ENCODE peak calls at places on chromosomes 1 and 21, in eight cellular contexts. A, Y, G, X, T, C, B and K are unnamed samples. For H3K36me3 and H3K4me1, the result is how much of the 10 kb centered on the place peaks cover.

GRCh38 chr1:11383553-11384169 is 95.3 kb upstream of the DISP3 start:
- DNase-seq in T (no peak), C (no peak), A (no peak), B (no peak), X (no peak), Y (no peak), G (no peak), K (no peak)

GRCh38 chr1:37047487-37047886 is 13.2 kb upstream of the GRIK3 start:
- DNase-seq in G (no peak), A (no peak), X (no peak), T (no peak), B (no peak), C (no peak), Y (no peak), K (no peak)

GRCh38 chr1:192545781-192546521 is 29.6 kb upstream of the RGS1 start:
- DNase-seq in T (no peak), X (no peak), G (no peak), Y (peak), B (no peak), A (no peak), C (no peak), K (no peak)

GRCh38 chr1:167650266-167651160 is 20.5 kb downstream of the RCSD1 start:
- DNase-seq in B (peak), G (peak), C (no peak), A (no peak), T (no peak), Y (peak), X (no peak), K (no peak)

GRCh38 chr1:42484382-42484781 is 21.3 kb downstream of the CCDC30 start:
- DNase-seq in G (no peak), X (no peak), B (no peak), Y (no peak), A (no peak), T (no peak), C (no peak), K (no peak)

GRCh38 chr1:241677171-241677570 is 25.1 kb downstream of the WDR64 start:
- DNase-seq in C (no peak), Y (peak), G (no peak), T (no peak), B (peak), A (no peak), X (no peak), K (no peak)

GRCh38 chr1:208169081-208169879 is 74.9 kb downstream of the PLXNA2 start:
- DNase-seq in B (no peak), Y (no peak), T (no peak), A (no peak), C (no peak), G (no peak), X (no peak), K (no peak)

GRCh38 chr1:53657256-53657805 is 81.6 kb downstream of the GLIS1 start:
- DNase-seq in T (no peak), G (no peak), X (no peak), B (no peak), C (no peak), A (no peak), Y (no peak), K (no peak)

GRCh38 chr1:234613128-234613875 is 3.3 kb upstream of the IRF2BP2 start:
- DNase-seq in G (no peak), C (no peak), Y (peak), B (no peak), T (no peak), X (peak), A (no peak), K (no peak)

GRCh38 chr1:67439277-67440029 is 9.3 kb upstream of the SERBP1 start:
- DNase-seq in B (no peak), T (no peak), X (no peak), A (no peak), C (no peak), G (no peak), Y (no peak), K (no peak)

GRCh38 chr1:54170961-54171460 is 18.2 kb upstream of the CDCP2 start:
- DNase-seq in C (no peak), B (no peak), G (no peak), Y (no peak), A (no peak), T (no peak), X (no peak), K (no peak)

GRCh38 chr1:173527151-173527826 is 50.2 kb downstream of the PRDX6 start:
- DNase-seq in X (no peak), A (no peak), G (peak), B (peak), C (no peak), Y (no peak), T (peak), K (no peak)

GRCh38 chr1:229272164-229273158 is 1.6 kb downstream of the RAB4A start:
- DNase-seq in C (no peak), Y (no peak), X (no peak), T (no peak), A (no peak), G (no peak), B (no peak), K (no peak)

GRCh38 chr1:235331391-235331790 is 3.0 kb downstream of the GGPS1 start:
- DNase-seq in B (no peak), C (no peak), A (no peak), G (no peak), Y (no peak), T (no peak), X (no peak), K (no peak)

GRCh38 chr1:51729156-51729823 is 112.4 kb downstream of the OSBPL9 start:
- DNase-seq in B (peak), Y (peak), X (peak), A (peak), T (peak), C (peak), G (peak), K (peak)

GRCh38 chr1:67468066-67468718 is 38.0 kb upstream of the SERBP1 start:
- DNase-seq in C (no peak), Y (no peak), B (no peak), G (no peak), X (no peak), A (no peak), T (no peak), K (peak)

GRCh38 chr1:184533049-184533448 is 146.2 kb downstream of the C1orf21 start:
- DNase-seq in B (no peak), X (no peak), A (no peak), C (no peak), Y (no peak), T (no peak), G (no peak), K (no peak)

GRCh38 chr1:100051893-100052292 is 80.8 kb downstream of the SASS6 start:
- DNase-seq in C (no peak), A (no peak), G (no peak), B (no peak), T (no peak), Y (no peak), X (no peak), K (no peak)

GRCh38 chr1:109582021-109582420 is 33.6 kb downstream of the GNAI3 start:
- DNase-seq in X (no peak), C (no peak), Y (no peak), G (no peak), B (no peak), T (no peak), A (no peak), K (no peak)

GRCh38 chr1:22207605-22208264 is 64.8 kb upstream of the WNT4 start:
- DNase-seq in Y (no peak), B (no peak), A (no peak), C (no peak), G (no peak), X (no peak), T (no peak), K (peak)

GRCh38 chr1:9022773-9023172 is 3.5 kb downstream of the SLC2A7 start:
- DNase-seq in G (no peak), Y (no peak), A (no peak), X (no peak), C (no peak), T (no peak), B (no peak), K (no peak)

GRCh38 chr1:218025454-218025853 is 259.6 kb upstream of the RRP15 start:
- DNase-seq in A (no peak), B (no peak), X (no peak), G (no peak), Y (no peak), T (no peak), C (no peak), K (no peak)

GRCh38 chr1:60571811-60572210 is 498.2 kb upstream of the C1orf87 start:
- DNase-seq in T (no peak), X (no peak), B (no peak), Y (no peak), G (no peak), C (no peak), A (no peak), K (no peak)

GRCh38 chr1:98502937-98503336 is 158.6 kb upstream of the SNX7 start:
- DNase-seq in B (no peak), Y (no peak), T (no peak), C (no peak), G (no peak), X (no peak), A (no peak), K (no peak)

GRCh38 chr21:42461881-42462877 is 33.8 kb downstream of the RSPH1 start:
- DNase-seq in G (no peak), Y (peak), T (peak), C (no peak), X (peak), A (no peak), B (no peak), K (no peak)

GRCh38 chr1:16631248-16632043 is 18.1 kb upstream of the NBPF1 start:
- DNase-seq in T (peak), B (no peak), Y (no peak), A (peak), G (no peak), X (peak), C (peak), K (peak)

GRCh38 chr1:16625497-16626408 is 12.4 kb upstream of the NBPF1 start:
- DNase-seq in X (peak), Y (no peak), C (peak), B (no peak), A (peak), G (no peak), T (peak), K (no peak)

GRCh38 chr1:16628361-16629111 is 15.2 kb upstream of the NBPF1 start:
- DNase-seq in C (peak), Y (no peak), A (peak), X (peak), B (no peak), G (no peak), T (peak), K (peak)

DNA sequence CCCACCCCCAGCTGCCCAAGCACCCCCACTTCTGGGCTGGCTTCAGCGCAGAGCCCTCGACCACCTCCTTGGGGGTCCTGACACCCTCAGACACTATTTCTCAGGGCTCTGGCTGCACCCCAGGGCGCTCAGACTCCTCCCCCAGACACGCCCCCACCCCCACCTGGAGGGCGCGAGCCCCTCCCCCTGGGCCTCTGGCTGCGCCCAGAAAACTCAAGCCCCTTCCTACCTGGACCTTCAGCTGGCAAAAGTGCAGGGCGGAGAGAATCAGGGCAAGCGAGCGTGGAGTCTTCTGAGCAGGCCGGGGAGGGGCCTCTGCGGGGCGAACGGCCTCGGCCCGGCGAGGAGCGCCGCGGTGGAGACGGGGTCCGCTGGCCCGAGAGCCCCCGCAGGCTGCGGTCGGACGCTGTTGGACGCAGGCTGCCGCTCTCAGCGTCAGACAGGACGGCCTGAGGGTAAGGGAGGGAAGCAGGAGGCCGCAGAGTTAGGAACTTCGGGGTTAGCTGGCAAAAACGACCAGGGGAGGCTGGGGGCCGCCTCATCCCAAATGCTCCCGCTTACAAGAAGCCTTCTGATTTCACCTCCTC is 17.4 kb upstream of the NBPF1 start:
- DNase-seq in B (no peak), Y (no peak), C (peak), X (peak), G (no peak), T (peak), A (peak), K (peak)
- H3K36me3 ChIP-seq in B (under half), Y (half or more), C (under half), X (under half), G (under half), T (half or more), A (under half), K (under half)

DNA sequence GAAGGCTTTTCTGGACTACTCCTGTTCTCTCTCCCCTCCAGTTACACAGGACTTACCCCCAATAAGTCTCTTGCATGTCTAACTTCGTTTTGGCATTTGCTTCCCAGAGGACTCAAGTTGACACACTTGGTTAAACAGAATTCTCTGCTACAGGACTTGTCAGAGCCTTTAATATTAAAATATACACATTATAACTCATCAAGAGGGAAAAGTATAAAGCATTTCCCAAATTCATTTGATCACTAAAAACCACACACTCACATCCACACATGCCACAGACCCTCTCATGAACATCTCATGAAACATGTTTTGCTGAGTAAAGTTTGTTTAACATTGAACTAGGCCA is 8.7 kb upstream of the CAPN2 start:
- DNase-seq in G (no peak), C (no peak), T (no peak), A (no peak), X (no peak), B (no peak), Y (no peak), K (no peak)
- H3K4me1 ChIP-seq in G (under half), C (under half), T (under half), A (under half), X (under half), B (under half), Y (under half), K (under half)

GRCh38 chr1:200693327-200693726 is 23.6 kb upstream of the DDX59 start:
- DNase-seq in T (no peak), Y (no peak), G (no peak), C (no peak), X (no peak), A (no peak), B (no peak), K (no peak)

DNA sequence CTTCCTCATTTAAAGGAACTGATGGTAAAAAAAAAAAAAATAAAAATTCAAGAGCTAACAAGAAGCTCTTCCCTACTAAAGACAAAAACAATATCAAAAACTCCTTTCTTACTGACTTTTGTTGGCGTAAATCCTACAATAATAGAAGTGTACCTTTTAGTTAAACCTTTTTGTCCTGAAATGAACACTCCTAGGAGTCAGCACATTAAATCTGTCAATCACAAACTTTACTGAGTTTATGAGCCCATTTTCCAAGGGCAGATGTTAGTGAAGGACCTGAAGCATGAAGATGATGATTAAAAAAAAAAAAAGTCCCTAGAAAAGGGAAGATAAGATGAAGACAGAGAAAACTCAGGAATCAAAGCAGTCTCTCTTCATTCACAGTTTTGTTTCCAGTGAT is 22.6 kb upstream of the DDX59 start:
- DNase-seq in Y (no peak), G (no peak), C (no peak), A (no peak), X (no peak), T (no peak), B (no peak), K (no peak)
- H3K36me3 ChIP-seq in Y (under half), G (under half), C (under half), A (under half), X (under half), T (under half), B (under half), K (under half)

GRCh38 chr1:40981702-40982448 is 2.4 kb downstream of the CTPS1 start:
- DNase-seq in X (no peak), C (no peak), Y (no peak), T (no peak), G (no peak), B (no peak), A (no peak), K (no peak)
- H3K4me1 ChIP-seq in X (under half), C (under half), Y (under half), T (under half), G (under half), B (under half), A (under half), K (under half)